ENCODE peak calls at places on chromosomes 1 and 21, in four cellular contexts. One of them, this sample, is unnamed.
A peak's percentile ranks its signal among the peaks of the same experiment; 100 is the strongest.

GRCh38 chr1:234885601-234886000 is 243.0 kb downstream of the TOMM20 start:
- DNase-seq in foreskin keratinocyte: no peak
- DNase-seq in uterus: no peak
- DNase-seq in H1: no peak
- DNase-seq in this sample: no peak

GRCh38 chr1:19081218-19081893 is 124.9 kb upstream of the IFFO2 start:
- DNase-seq in foreskin keratinocyte: no peak
- DNase-seq in uterus: no peak
- DNase-seq in H1: no peak
- DNase-seq in this sample: no peak

GRCh38 chr1:186482661-186483255 is 21.8 kb upstream of the PDC start:
- DNase-seq in foreskin keratinocyte: no peak
- DNase-seq in uterus: peak; percentile 43
- DNase-seq in H1: no peak
- DNase-seq in this sample: peak; percentile 51

GRCh38 chr1:103230061-103230460 is 121.7 kb upstream of the COL11A1 start:
- DNase-seq in foreskin keratinocyte: no peak
- DNase-seq in uterus: no peak
- DNase-seq in H1: no peak
- DNase-seq in this sample: no peak

GRCh38 chr1:185861630-185862029 is 127.4 kb downstream of the HMCN1 start:
- DNase-seq in foreskin keratinocyte: no peak
- DNase-seq in uterus: no peak
- DNase-seq in H1: no peak
- DNase-seq in this sample: no peak

GRCh38 chr1:186142916-186143315 is 232.1 kb downstream of the TPR start:
- DNase-seq in foreskin keratinocyte: no peak
- DNase-seq in uterus: no peak
- DNase-seq in H1: no peak
- DNase-seq in this sample: no peak

GRCh38 chr1:172342584-172343245 is 77.8 kb upstream of the C1orf105 start:
- DNase-seq in foreskin keratinocyte: no peak
- DNase-seq in uterus: no peak
- DNase-seq in H1: no peak
- DNase-seq in this sample: no peak

GRCh38 chr21:35942211-35943144 is 117.8 kb downstream of the SETD4 start:
- DNase-seq in foreskin keratinocyte: no peak
- DNase-seq in uterus: no peak
- DNase-seq in H1: no peak
- DNase-seq in this sample: no peak

GRCh38 chr1:66540434-66541032 is 6.6 kb downstream of the SGIP1 start:
- DNase-seq in foreskin keratinocyte: no peak
- DNase-seq in uterus: no peak
- DNase-seq in H1: no peak
- DNase-seq in this sample: no peak

GRCh38 chr1:204937901-204938300 is 67.2 kb downstream of the NFASC start:
- DNase-seq in foreskin keratinocyte: no peak
- DNase-seq in uterus: no peak
- DNase-seq in H1: no peak
- DNase-seq in this sample: no peak

GRCh38 chr1:167431261-167431908 is 86.9 kb downstream of the CD247 start:
- DNase-seq in foreskin keratinocyte: no peak
- DNase-seq in uterus: no peak
- DNase-seq in H1: no peak
- DNase-seq in this sample: no peak

GRCh38 chr1:112982853-112983539 is 27.0 kb upstream of the SLC16A1 start:
- DNase-seq in foreskin keratinocyte: no peak
- DNase-seq in uterus: no peak
- DNase-seq in H1: no peak
- DNase-seq in this sample: no peak

GRCh38 chr1:54606990-54607325 is 16.4 kb downstream of the FAM151A start:
- DNase-seq in foreskin keratinocyte: no peak
- DNase-seq in uterus: no peak
- DNase-seq in H1: no peak
- DNase-seq in this sample: no peak

GRCh38 chr21:36422279-36423098 is 37.3 kb downstream of the CHAF1B start:
- DNase-seq in foreskin keratinocyte: no peak
- DNase-seq in uterus: no peak
- DNase-seq in H1: peak; percentile 58
- DNase-seq in this sample: no peak

GRCh38 chr21:43871487-43871886 is 6.5 kb downstream of the AGPAT3 start:
- DNase-seq in foreskin keratinocyte: no peak
- DNase-seq in uterus: no peak
- DNase-seq in H1: no peak
- DNase-seq in this sample: no peak

GRCh38 chr1:4702927-4703326 is 48.5 kb downstream of the AJAP1 start:
- DNase-seq in foreskin keratinocyte: peak; percentile 97
- DNase-seq in uterus: no peak
- DNase-seq in H1: no peak
- DNase-seq in this sample: no peak

GRCh38 chr1:44811714-44812151 is 3.4 kb downstream of the BTBD19 start:
- DNase-seq in foreskin keratinocyte: no peak
- DNase-seq in uterus: no peak
- DNase-seq in H1: no peak
- DNase-seq in this sample: no peak

GRCh38 chr1:210700083-210700482 is 371.4 kb downstream of the HHAT start:
- DNase-seq in foreskin keratinocyte: no peak
- DNase-seq in uterus: no peak
- DNase-seq in H1: no peak
- DNase-seq in this sample: no peak

GRCh38 chr21:43658769-43659135 is 536 bp downstream of the HSF2BP start:
- DNase-seq in foreskin keratinocyte: no peak
- DNase-seq in uterus: no peak
- DNase-seq in H1: no peak
- DNase-seq in this sample: no peak

GRCh38 chr1:46603481-46603857 is 599 bp downstream of the MKNK1 start:
- DNase-seq in foreskin keratinocyte: no peak
- DNase-seq in uterus: no peak
- DNase-seq in H1: no peak
- DNase-seq in this sample: no peak

GRCh38 chr1:182833271-182833670 is 5.9 kb upstream of the DHX9 start:
- DNase-seq in foreskin keratinocyte: peak; percentile 46
- DNase-seq in uterus: no peak
- DNase-seq in H1: no peak
- DNase-seq in this sample: no peak

GRCh38 chr1:203672354-203672753 is 45.7 kb downstream of the ATP2B4 start:
- DNase-seq in foreskin keratinocyte: no peak
- DNase-seq in uterus: peak; percentile 75
- DNase-seq in H1: no peak
- DNase-seq in this sample: no peak

DNA sequence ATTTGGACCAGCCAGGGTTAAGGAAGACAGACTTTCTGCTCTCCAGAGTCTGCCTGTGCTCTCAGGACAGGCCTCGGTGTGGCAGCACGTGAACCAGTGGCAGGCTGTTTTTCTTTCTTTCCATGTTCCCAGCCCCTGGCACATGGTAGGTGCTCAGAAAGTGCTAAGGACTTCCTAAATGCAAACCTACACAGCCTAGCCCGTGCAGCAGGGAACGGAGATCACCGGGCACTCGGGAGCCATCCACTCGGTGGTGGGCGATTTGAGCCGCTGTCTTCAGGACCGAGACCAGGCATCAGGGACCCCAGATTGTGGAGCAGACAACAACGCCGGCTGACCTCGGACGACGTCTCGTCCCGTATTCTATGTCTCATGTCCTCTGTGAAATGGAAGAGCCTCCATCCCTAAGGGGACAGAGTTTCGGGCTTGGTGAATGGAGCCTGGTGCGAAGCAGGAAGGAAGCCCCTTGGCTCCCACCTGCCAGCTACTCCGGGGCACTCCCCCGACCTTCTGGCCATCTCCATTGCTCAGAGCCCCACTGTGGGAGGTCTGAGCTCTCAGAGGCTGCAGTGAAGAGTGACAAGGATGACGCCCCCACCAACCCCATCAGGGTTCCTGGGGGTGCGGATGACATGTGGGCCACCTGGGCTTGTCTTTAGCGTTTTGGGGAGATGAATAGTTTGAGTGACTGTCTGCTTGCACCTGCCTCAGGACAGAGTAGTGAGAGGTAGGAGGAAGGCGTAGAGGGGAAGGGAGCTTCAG is 43.0 kb upstream of the LBR start:
- DNase-seq in foreskin keratinocyte: no peak
- DNase-seq in uterus: peak; percentile 11
- DNase-seq in H1: no peak
- DNase-seq in this sample: peak; percentile 9
- TF ChIP-seq CTCF in foreskin keratinocyte: no peak
- TF ChIP-seq CTCF in uterus: no peak
- TF ChIP-seq CTCF in H1: no peak
- TF ChIP-seq CTCF in this sample: no peak

DNA sequence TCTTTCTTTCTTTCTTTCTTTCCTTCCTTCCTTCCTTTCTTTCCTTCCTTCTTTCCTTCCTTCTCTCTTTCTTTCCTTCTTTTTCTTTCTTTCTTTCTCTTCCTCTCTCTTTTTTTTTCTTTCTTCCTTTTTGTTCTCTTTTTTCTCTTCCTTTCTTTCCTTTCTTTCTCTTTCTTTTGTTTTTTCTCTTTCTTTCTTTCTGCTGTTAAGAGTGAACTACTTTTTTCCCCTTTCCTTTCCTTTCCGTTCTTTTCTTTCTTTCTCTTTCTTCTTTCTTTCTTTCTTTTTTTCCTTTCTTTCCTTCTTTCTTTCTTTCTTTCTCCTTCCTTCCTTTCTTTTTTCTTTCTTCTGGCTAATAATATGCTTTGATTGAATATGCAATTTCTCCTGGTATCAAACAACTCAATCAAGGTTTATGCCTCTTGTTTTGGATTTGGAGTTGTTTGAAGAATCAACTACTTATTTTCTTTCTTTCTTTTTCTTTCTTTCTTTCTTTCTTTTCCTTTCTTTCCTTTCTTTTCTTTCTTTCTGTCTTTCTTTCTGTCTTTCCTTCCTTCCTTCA is 27.4 kb upstream of the CFHR4 start:
- DNase-seq in foreskin keratinocyte: no peak
- DNase-seq in uterus: no peak
- DNase-seq in H1: no peak
- DNase-seq in this sample: no peak
- TF ChIP-seq CTCF in foreskin keratinocyte: no peak
- TF ChIP-seq CTCF in uterus: no peak
- TF ChIP-seq CTCF in H1: no peak
- TF ChIP-seq CTCF in this sample: no peak

DNA sequence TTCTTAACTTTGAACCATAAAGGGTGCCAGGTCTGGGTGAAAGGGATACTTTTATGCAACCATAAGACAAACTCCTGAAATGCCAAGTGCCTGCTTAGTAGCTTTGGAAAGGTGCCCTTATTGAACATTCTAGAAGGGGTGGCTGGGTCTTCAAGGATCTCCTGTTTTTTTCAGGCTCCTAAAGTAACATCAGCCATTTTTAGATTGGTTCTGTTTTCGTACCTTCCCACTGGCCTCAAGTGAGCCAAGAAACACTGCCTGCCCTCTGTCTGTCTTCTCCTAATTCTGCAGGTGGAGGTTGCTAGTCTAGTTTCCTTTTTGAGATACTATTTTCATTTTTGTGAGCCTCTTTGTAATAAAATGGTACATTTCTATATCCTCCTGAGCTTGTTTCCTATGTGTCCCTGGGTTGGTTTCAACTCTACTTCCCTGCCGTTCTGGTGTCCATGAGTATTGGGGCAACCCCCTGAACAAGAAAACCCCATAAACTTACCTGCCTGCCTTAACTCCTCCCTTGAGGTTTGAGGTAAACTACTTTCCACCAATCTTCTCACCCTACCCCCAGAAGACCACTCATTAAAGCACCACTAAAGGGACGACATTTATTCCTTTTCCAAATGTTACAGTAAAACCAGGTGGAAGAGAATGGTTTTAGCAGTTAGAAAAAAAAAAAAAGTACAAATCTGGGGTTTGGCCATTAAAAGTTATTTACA is 2.6 kb downstream of the MARCKSL1 start:
- DNase-seq in foreskin keratinocyte: no peak
- DNase-seq in uterus: no peak
- DNase-seq in H1: no peak
- DNase-seq in this sample: no peak
- TF ChIP-seq CTCF in foreskin keratinocyte: no peak
- TF ChIP-seq CTCF in uterus: no peak
- TF ChIP-seq CTCF in H1: no peak
- TF ChIP-seq CTCF in this sample: no peak

GRCh38 chr1:20194224-20194623 is 7.9 kb upstream of the PLA2G2C start:
- DNase-seq in foreskin keratinocyte: peak; percentile 14
- DNase-seq in uterus: no peak
- DNase-seq in H1: no peak
- DNase-seq in this sample: no peak

GRCh38 chr1:20192871-20193411 is 6.6 kb upstream of the PLA2G2C start:
- DNase-seq in foreskin keratinocyte: no peak
- DNase-seq in uterus: no peak
- DNase-seq in H1: no peak
- DNase-seq in this sample: no peak

GRCh38 chr1:20194770-20195463 is 8.6 kb upstream of the PLA2G2C start:
- DNase-seq in foreskin keratinocyte: no peak
- DNase-seq in uterus: peak; percentile 28
- DNase-seq in H1: no peak
- DNase-seq in this sample: peak; percentile 69

GRCh38 chr1:20197329-20197791 is 11.0 kb upstream of the PLA2G2C start:
- DNase-seq in foreskin keratinocyte: no peak
- DNase-seq in uterus: no peak
- DNase-seq in H1: no peak
- DNase-seq in this sample: no peak

DNA sequence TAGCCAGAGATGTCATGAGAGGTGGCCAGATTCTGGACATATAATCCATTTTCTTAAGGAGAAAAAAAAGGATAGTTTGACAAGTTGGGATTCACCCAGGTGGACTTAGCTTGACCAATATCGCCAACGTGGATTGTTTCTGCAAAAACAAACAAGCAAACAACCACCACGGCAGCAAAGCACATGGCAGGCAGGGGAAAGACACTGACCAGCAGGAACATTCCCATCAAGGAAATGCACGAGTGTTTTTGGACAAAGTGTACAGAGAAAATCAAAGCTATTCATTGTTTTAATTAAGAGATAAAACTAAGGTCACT is 9.1 kb upstream of the PLA2G2C start:
- DNase-seq in foreskin keratinocyte: no peak
- DNase-seq in uterus: no peak
- DNase-seq in H1: no peak
- DNase-seq in this sample: no peak
- TF ChIP-seq CTCF in foreskin keratinocyte: no peak
- TF ChIP-seq CTCF in uterus: no peak
- TF ChIP-seq CTCF in H1: no peak
- TF ChIP-seq CTCF in this sample: no peak